ENCODE peak calls at places on chromosomes 13 and 19, in eight cellular contexts. R is NK-92 treated with Interleukin-12 subunit alpha and Interleukin-12 subunit beta, amount 100 ng/mL, for 24 hours; O is SK-N-SH; P is ecto neural progenitor cell; M is glutamatergic neuron; I is MV-4-11; Y is hepatic stellate cell; Z is endodermal cell. N is an unnamed sample.

GRCh38 chr13:79384022-79384610 is 21.9 kb downstream of the RBM26 start:
- DNase-seq in R (no peak), O (no peak), P (no peak), M (no peak), I (no peak), Y (no peak), Z (no peak), N (no peak)

GRCh38 chr13:99385940-99386339 is 78.7 kb upstream of the GPR183 start:
- DNase-seq in R (no peak), O (no peak), P (peak; percentile 29), M (no peak), I (no peak), Y (no peak), Z (peak; percentile 41), N (no peak)

GRCh38 chr19:2144190-2144589 is 7.2 kb downstream of the AP3D1 start:
- DNase-seq in R (no peak), O (no peak), P (no peak), M (no peak), I (no peak), Y (no peak), Z (no peak), N (no peak)

GRCh38 chr13:78187781-78188180 is 269.1 kb upstream of the EDNRB start:
- DNase-seq in R (no peak), O (no peak), P (no peak), M (no peak), I (peak; percentile 8), Y (no peak), Z (no peak), N (no peak)

GRCh38 chr19:11881151-11881800 is 6.3 kb upstream of the ZNF69 start:
- DNase-seq in R (peak; percentile 2), O (peak; percentile 70), P (peak; percentile 76), M (peak; percentile 67), I (peak; percentile 12), Y (peak; percentile 68), Z (peak; percentile 91), N (peak; percentile 22)

GRCh38 chr19:45874620-45874966 is 10.5 kb downstream of the FOXA3 start:
- DNase-seq in R (no peak), O (no peak), P (no peak), M (no peak), I (no peak), Y (no peak), Z (no peak), N (no peak)

GRCh38 chr19:49387936-49388372 is at the start of gene KASH5:
- DNase-seq in R (no peak), O (peak; percentile 87), P (no peak), M (no peak), I (peak; percentile 99), Y (no peak), Z (no peak), N (no peak)

GRCh38 chr19:30249911-30250310 is 122.3 kb upstream of the ZNF536 start:
- DNase-seq in R (no peak), O (no peak), P (no peak), M (no peak), I (no peak), Y (no peak), Z (peak; percentile 5), N (no peak)

GRCh38 chr19:17347361-17347760 is 10.0 kb downstream of the GTPBP3 start:
- DNase-seq in R (no peak), O (no peak), P (no peak), M (no peak), I (peak; percentile 61), Y (no peak), Z (no peak), N (no peak)

GRCh38 chr19:2371656-2372055 is 11.6 kb downstream of the TMPRSS9 start:
- DNase-seq in R (no peak), O (no peak), P (no peak), M (no peak), I (peak; percentile 20), Y (peak; percentile 68), Z (no peak), N (no peak)

GRCh38 chr19:56089344-56089743 is 31.8 kb downstream of the ZNF787 start:
- DNase-seq in R (no peak), O (no peak), P (no peak), M (no peak), I (no peak), Y (no peak), Z (peak; percentile 47), N (no peak)

GRCh38 chr13:100110269-100110668 is 21.4 kb downstream of the PCCA start:
- DNase-seq in R (no peak), O (no peak), P (no peak), M (no peak), I (no peak), Y (no peak), Z (no peak), N (no peak)

GRCh38 chr19:16366056-16366432 is 41.4 kb downstream of the KLF2 start:
- DNase-seq in R (no peak), O (no peak), P (no peak), M (no peak), I (no peak), Y (no peak), Z (no peak), N (no peak)

GRCh38 chr19:19425170-19425875 is 19.8 kb downstream of the GATAD2A start:
- DNase-seq in R (no peak), O (no peak), P (no peak), M (no peak), I (no peak), Y (no peak), Z (no peak), N (no peak)